ENCODE peak calls at places on chromosomes 7 and 10, in nine cellular contexts. One of them, this sample, is unnamed.

GRCh38 chr10:71868192-71868697 is 17.2 kb upstream of the PSAP start:
- DNase-seq in heart left ventricle: peak; percentile 68
- DNase-seq in lower lobe of right lung: peak; percentile 68
- DNase-seq in neural progenitor cell: no peak
- DNase-seq in tibial artery: peak; percentile 80
- DNase-seq in IMR-90: peak; percentile 70
- DNase-seq in left ventricle myocardium inferior: peak; percentile 29
- DNase-seq in sigmoid colon: peak; percentile 83
- DNase-seq in Panc1: peak; percentile 71
- DNase-seq in this sample: peak; percentile 79

GRCh38 chr10:30940279-30940678 is 91.4 kb downstream of the ZNF438 start:
- DNase-seq in left ventricle myocardium inferior: no peak
- DNase-seq in sigmoid colon: no peak
- DNase-seq in IMR-90: no peak
- DNase-seq in heart left ventricle: no peak
- DNase-seq in neural progenitor cell: no peak
- DNase-seq in lower lobe of right lung: no peak
- DNase-seq in tibial artery: no peak
- DNase-seq in Panc1: no peak
- DNase-seq in this sample: no peak

GRCh38 chr7:22094413-22095304 is 149.0 kb upstream of the CDCA7L start:
- DNase-seq in left ventricle myocardium inferior: no peak
- DNase-seq in tibial artery: no peak
- DNase-seq in neural progenitor cell: no peak
- DNase-seq in sigmoid colon: no peak
- DNase-seq in IMR-90: peak; percentile 10
- DNase-seq in heart left ventricle: no peak
- DNase-seq in lower lobe of right lung: no peak
- DNase-seq in Panc1: no peak
- DNase-seq in this sample: no peak

GRCh38 chr10:75071164-75071489 is 40.3 kb upstream of the SAMD8 start:
- DNase-seq in lower lobe of right lung: no peak
- DNase-seq in tibial artery: no peak
- DNase-seq in left ventricle myocardium inferior: peak; percentile 24
- DNase-seq in neural progenitor cell: no peak
- DNase-seq in IMR-90: peak; percentile 4
- DNase-seq in Panc1: no peak
- DNase-seq in heart left ventricle: no peak
- DNase-seq in sigmoid colon: no peak
- DNase-seq in this sample: no peak

GRCh38 chr7:27605689-27606269 is 56.9 kb downstream of the HIBADH start:
- DNase-seq in left ventricle myocardium inferior: no peak
- DNase-seq in heart left ventricle: no peak
- DNase-seq in Panc1: peak; percentile 28
- DNase-seq in lower lobe of right lung: no peak
- DNase-seq in IMR-90: peak; percentile 52
- DNase-seq in sigmoid colon: no peak
- DNase-seq in neural progenitor cell: peak; percentile 18
- DNase-seq in tibial artery: no peak
- DNase-seq in this sample: no peak

GRCh38 chr10:83062871-83063270 is 1076.4 kb upstream of the GHITM start:
- DNase-seq in neural progenitor cell: no peak
- DNase-seq in IMR-90: no peak
- DNase-seq in left ventricle myocardium inferior: no peak
- DNase-seq in heart left ventricle: no peak
- DNase-seq in tibial artery: no peak
- DNase-seq in sigmoid colon: no peak
- DNase-seq in lower lobe of right lung: no peak
- DNase-seq in Panc1: no peak
- DNase-seq in this sample: no peak

GRCh38 chr10:96334888-96335526 is 23.8 kb downstream of the OPALIN start:
- DNase-seq in tibial artery: no peak
- DNase-seq in left ventricle myocardium inferior: no peak
- DNase-seq in sigmoid colon: no peak
- DNase-seq in heart left ventricle: no peak
- DNase-seq in neural progenitor cell: peak; percentile 70
- DNase-seq in lower lobe of right lung: no peak
- DNase-seq in IMR-90: peak; percentile 41
- DNase-seq in Panc1: peak; percentile 35
- DNase-seq in this sample: peak; percentile 28

GRCh38 chr7:87152897-87153641 is 816 bp downstream of the DMTF1 start:
- DNase-seq in tibial artery: peak; percentile 60
- DNase-seq in IMR-90: peak; percentile 17
- DNase-seq in left ventricle myocardium inferior: peak; percentile 23
- DNase-seq in neural progenitor cell: peak; percentile 49
- DNase-seq in heart left ventricle: peak; percentile 37
- DNase-seq in Panc1: no peak
- DNase-seq in sigmoid colon: peak; percentile 68
- DNase-seq in lower lobe of right lung: peak; percentile 50
- DNase-seq in this sample: peak; percentile 43

GRCh38 chr7:139232377-139232717 is 1.3 kb downstream of the UBN2 start:
- DNase-seq in IMR-90: peak; percentile 24
- DNase-seq in tibial artery: no peak
- DNase-seq in sigmoid colon: no peak
- DNase-seq in left ventricle myocardium inferior: no peak
- DNase-seq in heart left ventricle: no peak
- DNase-seq in lower lobe of right lung: no peak
- DNase-seq in neural progenitor cell: no peak
- DNase-seq in Panc1: no peak
- DNase-seq in this sample: no peak

GRCh38 chr10:22539579-22540160 is 174.7 kb downstream of the PIP4K2A start:
- DNase-seq in tibial artery: no peak
- DNase-seq in heart left ventricle: no peak
- DNase-seq in neural progenitor cell: no peak
- DNase-seq in lower lobe of right lung: no peak
- DNase-seq in IMR-90: no peak
- DNase-seq in left ventricle myocardium inferior: no peak
- DNase-seq in Panc1: no peak
- DNase-seq in sigmoid colon: no peak
- DNase-seq in this sample: no peak

GRCh38 chr10:132308588-132309451 is 1.1 kb upstream of the STK32C start:
- DNase-seq in sigmoid colon: no peak
- DNase-seq in Panc1: no peak
- DNase-seq in tibial artery: peak; percentile 62
- DNase-seq in heart left ventricle: peak; percentile 47
- DNase-seq in left ventricle myocardium inferior: no peak
- DNase-seq in IMR-90: no peak
- DNase-seq in lower lobe of right lung: peak; percentile 59
- DNase-seq in neural progenitor cell: peak; percentile 76
- DNase-seq in this sample: no peak

GRCh38 chr7:84058311-84059076 is 136.1 kb downstream of the SEMA3A start:
- DNase-seq in heart left ventricle: no peak
- DNase-seq in tibial artery: no peak
- DNase-seq in Panc1: no peak
- DNase-seq in lower lobe of right lung: no peak
- DNase-seq in neural progenitor cell: no peak
- DNase-seq in sigmoid colon: no peak
- DNase-seq in left ventricle myocardium inferior: no peak
- DNase-seq in IMR-90: peak; percentile 79
- DNase-seq in this sample: no peak

GRCh38 chr7:76220185-76221057 is 18.7 kb downstream of the SRRM3 start:
- DNase-seq in sigmoid colon: no peak
- DNase-seq in lower lobe of right lung: no peak
- DNase-seq in heart left ventricle: no peak
- DNase-seq in Panc1: no peak
- DNase-seq in left ventricle myocardium inferior: no peak
- DNase-seq in neural progenitor cell: peak; percentile 81
- DNase-seq in IMR-90: peak; percentile 30
- DNase-seq in tibial artery: no peak
- DNase-seq in this sample: peak; percentile 21

GRCh38 chr7:21868647-21868896 is 77.1 kb downstream of the CDCA7L start:
- DNase-seq in tibial artery: no peak
- DNase-seq in neural progenitor cell: no peak
- DNase-seq in left ventricle myocardium inferior: no peak
- DNase-seq in IMR-90: no peak
- DNase-seq in sigmoid colon: no peak
- DNase-seq in heart left ventricle: no peak
- DNase-seq in lower lobe of right lung: no peak
- DNase-seq in Panc1: no peak
- DNase-seq in this sample: no peak

GRCh38 chr7:4683043-4683883 is 1.2 kb downstream of the FOXK1 start:
- DNase-seq in left ventricle myocardium inferior: peak; percentile 43
- DNase-seq in Panc1: no peak
- DNase-seq in IMR-90: no peak
- DNase-seq in lower lobe of right lung: peak; percentile 54
- DNase-seq in neural progenitor cell: no peak
- DNase-seq in tibial artery: peak; percentile 75
- DNase-seq in heart left ventricle: peak; percentile 63
- DNase-seq in sigmoid colon: peak; percentile 74
- DNase-seq in this sample: peak; percentile 24

GRCh38 chr7:132321387-132321786 is 254.9 kb downstream of the PLXNA4 start:
- DNase-seq in sigmoid colon: no peak
- DNase-seq in Panc1: no peak
- DNase-seq in heart left ventricle: no peak
- DNase-seq in left ventricle myocardium inferior: no peak
- DNase-seq in neural progenitor cell: peak; percentile 8
- DNase-seq in IMR-90: no peak
- DNase-seq in tibial artery: no peak
- DNase-seq in lower lobe of right lung: no peak
- DNase-seq in this sample: no peak

GRCh38 chr10:62390497-62391176 is 16.5 kb downstream of the ZNF365 start:
- DNase-seq in tibial artery: no peak
- DNase-seq in IMR-90: peak; percentile 66
- DNase-seq in left ventricle myocardium inferior: no peak
- DNase-seq in heart left ventricle: no peak
- DNase-seq in neural progenitor cell: no peak
- DNase-seq in Panc1: no peak
- DNase-seq in sigmoid colon: no peak
- DNase-seq in lower lobe of right lung: no peak
- DNase-seq in this sample: no peak

GRCh38 chr10:117535752-117536358 is 6.7 kb upstream of the EMX2 start:
- DNase-seq in sigmoid colon: no peak
- DNase-seq in tibial artery: no peak
- DNase-seq in neural progenitor cell: peak; percentile 57
- DNase-seq in left ventricle myocardium inferior: no peak
- DNase-seq in IMR-90: no peak
- DNase-seq in heart left ventricle: no peak
- DNase-seq in lower lobe of right lung: no peak
- DNase-seq in Panc1: no peak
- DNase-seq in this sample: no peak

GRCh38 chr7:51458693-51459092 is 142.1 kb upstream of the COBL start:
- DNase-seq in heart left ventricle: no peak
- DNase-seq in tibial artery: no peak
- DNase-seq in IMR-90: no peak
- DNase-seq in lower lobe of right lung: no peak
- DNase-seq in sigmoid colon: no peak
- DNase-seq in neural progenitor cell: no peak
- DNase-seq in left ventricle myocardium inferior: no peak
- DNase-seq in Panc1: no peak
- DNase-seq in this sample: no peak

GRCh38 chr7:51455948-51456347 is 139.3 kb upstream of the COBL start:
- DNase-seq in lower lobe of right lung: no peak
- DNase-seq in sigmoid colon: no peak
- DNase-seq in heart left ventricle: peak; percentile 29
- DNase-seq in neural progenitor cell: peak; percentile 32
- DNase-seq in tibial artery: no peak
- DNase-seq in left ventricle myocardium inferior: no peak
- DNase-seq in IMR-90: no peak
- DNase-seq in Panc1: no peak
- DNase-seq in this sample: peak; percentile 5

GRCh38 chr7:51456471-51457060 is 140.0 kb upstream of the COBL start:
- DNase-seq in Panc1: no peak
- DNase-seq in heart left ventricle: no peak
- DNase-seq in sigmoid colon: no peak
- DNase-seq in IMR-90: no peak
- DNase-seq in lower lobe of right lung: no peak
- DNase-seq in left ventricle myocardium inferior: no peak
- DNase-seq in tibial artery: no peak
- DNase-seq in neural progenitor cell: no peak
- DNase-seq in this sample: no peak

GRCh38 chr7:51455513-51455912 is 138.9 kb upstream of the COBL start:
- DNase-seq in lower lobe of right lung: no peak
- DNase-seq in heart left ventricle: no peak
- DNase-seq in IMR-90: no peak
- DNase-seq in Panc1: no peak
- DNase-seq in sigmoid colon: no peak
- DNase-seq in neural progenitor cell: no peak
- DNase-seq in left ventricle myocardium inferior: no peak
- DNase-seq in tibial artery: no peak
- DNase-seq in this sample: no peak

DNA sequence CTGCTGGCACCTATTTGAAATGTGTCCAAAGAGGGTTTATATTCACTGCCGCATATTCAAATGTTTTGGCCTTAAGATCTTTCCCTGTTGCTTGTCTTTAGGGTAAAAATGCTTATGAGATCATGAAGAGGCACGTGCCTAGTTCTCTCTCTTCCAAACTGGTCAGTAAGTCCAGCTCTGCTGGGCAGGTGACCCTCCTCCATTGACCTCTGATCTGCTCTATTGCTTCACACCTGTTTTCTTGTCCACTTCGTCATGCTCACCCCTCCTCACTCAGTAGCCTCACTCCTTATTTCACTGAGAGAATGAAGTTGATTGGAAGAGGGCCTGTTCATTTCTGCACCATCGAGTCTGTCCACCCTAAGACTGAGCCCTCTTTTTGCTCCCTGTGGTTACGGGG is 140.5 kb upstream of the COBL start:
- DNase-seq in IMR-90: no peak
- DNase-seq in Panc1: no peak
- DNase-seq in neural progenitor cell: no peak
- DNase-seq in heart left ventricle: no peak
- DNase-seq in left ventricle myocardium inferior: no peak
- DNase-seq in lower lobe of right lung: no peak
- DNase-seq in tibial artery: no peak
- DNase-seq in sigmoid colon: no peak
- DNase-seq in this sample: no peak
- TF ChIP-seq CTCF in IMR-90: no peak
- TF ChIP-seq CTCF in Panc1: no peak
- TF ChIP-seq CTCF in neural progenitor cell: no peak
- TF ChIP-seq CTCF in heart left ventricle: no peak
- TF ChIP-seq CTCF in left ventricle myocardium inferior: no peak
- TF ChIP-seq CTCF in lower lobe of right lung: no peak
- TF ChIP-seq CTCF in tibial artery: no peak
- TF ChIP-seq CTCF in sigmoid colon: no peak
- TF ChIP-seq CTCF in this sample: no peak

GRCh38 chr7:129368389-129368986 is 65.7 kb upstream of the STRIP2 start:
- DNase-seq in sigmoid colon: no peak
- DNase-seq in lower lobe of right lung: no peak
- DNase-seq in left ventricle myocardium inferior: no peak
- DNase-seq in heart left ventricle: no peak
- DNase-seq in tibial artery: no peak
- DNase-seq in neural progenitor cell: no peak
- DNase-seq in IMR-90: no peak
- DNase-seq in Panc1: no peak
- DNase-seq in this sample: no peak
- H3K27ac ChIP-seq in sigmoid colon: no peak overlapping the region
- H3K27ac ChIP-seq in lower lobe of right lung: peak overlapping the region; percentile 80
- H3K27ac ChIP-seq in left ventricle myocardium inferior: no peak overlapping the region
- H3K27ac ChIP-seq in heart left ventricle: no peak overlapping the region
- H3K27ac ChIP-seq in tibial artery: no peak overlapping the region
- H3K27ac ChIP-seq in neural progenitor cell: no peak overlapping the region
- H3K27ac ChIP-seq in IMR-90: no peak overlapping the region
- H3K27ac ChIP-seq in Panc1: no peak overlapping the region
- H3K27ac ChIP-seq in this sample: peak overlapping the region; percentile 4

GRCh38 chr10:124089859-124090258 is 3.5 kb downstream of the CHST15 start:
- DNase-seq in IMR-90: no peak
- DNase-seq in sigmoid colon: peak; percentile 63
- DNase-seq in left ventricle myocardium inferior: no peak
- DNase-seq in lower lobe of right lung: no peak
- DNase-seq in heart left ventricle: no peak
- DNase-seq in neural progenitor cell: no peak
- DNase-seq in Panc1: no peak
- DNase-seq in tibial artery: no peak
- DNase-seq in this sample: no peak
- H3K4me3 ChIP-seq in IMR-90: no peak overlapping the region
- H3K4me3 ChIP-seq in sigmoid colon: peak overlapping the region; percentile 73
- H3K4me3 ChIP-seq in left ventricle myocardium inferior: no peak overlapping the region
- H3K4me3 ChIP-seq in lower lobe of right lung: peak overlapping the region; percentile 70
- H3K4me3 ChIP-seq in heart left ventricle: no peak overlapping the region
- H3K4me3 ChIP-seq in neural progenitor cell: no peak overlapping the region
- H3K4me3 ChIP-seq in Panc1: no peak overlapping the region
- H3K4me3 ChIP-seq in tibial artery: no peak overlapping the region
- H3K4me3 ChIP-seq in this sample: no peak overlapping the region

GRCh38 chr7:80916770-80917681 is 1.8 kb downstream of the SEMA3C start:
- DNase-seq in heart left ventricle: no peak
- DNase-seq in left ventricle myocardium inferior: no peak
- DNase-seq in sigmoid colon: no peak
- DNase-seq in IMR-90: peak; percentile 89
- DNase-seq in lower lobe of right lung: no peak
- DNase-seq in tibial artery: no peak
- DNase-seq in neural progenitor cell: no peak
- DNase-seq in Panc1: peak; percentile 96
- DNase-seq in this sample: no peak
- TF ChIP-seq CTCF in heart left ventricle: no peak
- TF ChIP-seq CTCF in left ventricle myocardium inferior: peak; percentile 47
- TF ChIP-seq CTCF in sigmoid colon: no peak
- TF ChIP-seq CTCF in IMR-90: peak; percentile 59
- TF ChIP-seq CTCF in lower lobe of right lung: peak; percentile 35
- TF ChIP-seq CTCF in tibial artery: peak; percentile 15
- TF ChIP-seq CTCF in neural progenitor cell: peak; percentile 46
- TF ChIP-seq CTCF in Panc1: peak; percentile 66
- TF ChIP-seq CTCF in this sample: peak; percentile 14

This sample was measured in body of pancreas.